ENCODE peak calls at places on chromosomes 6 and 20, in five cellular contexts. X, Y, E, L and U are unnamed samples.

GRCh38 chr6:10618409-10618808 is 76.0 kb downstream of the C6orf52 start:
- DNase-seq in X (no peak), E (no peak), L (no peak), Y (no peak), U (no peak)

GRCh38 chr6:90274481-90275030 is 22.1 kb downstream of the BACH2 start:
- DNase-seq in L (no peak), E (no peak), X (no peak), Y (no peak), U (no peak)

GRCh38 chr20:38180781-38181180 is 15.7 kb upstream of the TGM2 start:
- DNase-seq in E (no peak), X (no peak), L (no peak), Y (no peak), U (no peak)

GRCh38 chr6:159109391-159109790 is 59.8 kb upstream of the FNDC1 start:
- DNase-seq in Y (no peak), X (no peak), L (peak), E (no peak), U (no peak)

GRCh38 chr6:98335594-98335993 is 498.8 kb upstream of the POU3F2 start:
- DNase-seq in X (no peak), L (no peak), E (no peak), Y (no peak), U (no peak)

GRCh38 chr6:116210750-116211425 is 43.0 kb downstream of the TSPYL4 start:
- DNase-seq in L (no peak), Y (no peak), E (peak), X (no peak), U (no peak)

GRCh38 chr20:57458400-57459160 is 66.4 kb downstream of the CTCFL start:
- DNase-seq in X (no peak), L (peak), E (peak), Y (no peak), U (no peak)

GRCh38 chr6:14120556-14120955 is 3.0 kb downstream of the CD83 start:
- DNase-seq in L (no peak), X (no peak), Y (no peak), E (no peak), U (no peak)

GRCh38 chr6:156852858-156853216 is 75.7 kb downstream of the ARID1B start:
- DNase-seq in E (no peak), X (no peak), L (no peak), Y (no peak), U (peak)

GRCh38 chr20:46594725-46595124 is 44.3 kb upstream of the OCSTAMP start:
- DNase-seq in L (no peak), E (no peak), X (no peak), Y (no peak), U (no peak)

GRCh38 chr6:44051516-44051915 is 75.7 kb downstream of the MRPL14 start:
- DNase-seq in X (no peak), E (peak), Y (peak), L (no peak), U (peak)

GRCh38 chr6:82057846-82058554 is 189.5 kb downstream of the IBTK start:
- DNase-seq in L (no peak), E (peak), Y (no peak), X (no peak), U (peak)

GRCh38 chr6:68572975-68573374 is 62.1 kb upstream of the ADGRB3 start:
- DNase-seq in X (no peak), Y (no peak), L (no peak), E (no peak), U (no peak)

GRCh38 chr6:36489426-36489825 is 46.6 kb downstream of the KCTD20 start:
- DNase-seq in X (no peak), L (no peak), Y (no peak), E (no peak), U (no peak)

GRCh38 chr6:82066196-82066595 is 181.3 kb downstream of the IBTK start:
- DNase-seq in Y (no peak), E (no peak), L (no peak), X (no peak), U (no peak)

GRCh38 chr6:72621243-72622093 is at the start of gene KCNQ5:
- DNase-seq in X (peak), E (peak), L (no peak), Y (peak), U (no peak)

GRCh38 chr6:33344771-33345697 is 27.5 kb upstream of the ZBTB22 start:
- DNase-seq in Y (peak), E (peak), L (peak), X (peak), U (no peak)

GRCh38 chr6:69719602-69720193 is 77.1 kb downstream of the LMBRD1 start:
- DNase-seq in X (no peak), L (no peak), Y (no peak), E (peak), U (peak)

GRCh38 chr6:30062471-30063178 is 1.6 kb downstream of the POLR1H start:
- DNase-seq in E (no peak), X (no peak), L (no peak), Y (no peak), U (no peak)
- H3K4me3 ChIP-seq in E (peak), X (peak), L (peak), Y (peak), U (peak)

GRCh38 chr20:58676161-58676560 is 16.4 kb upstream of the NPEPL1 start:
- DNase-seq in E (no peak), X (no peak), L (no peak), Y (no peak), U (no peak)

GRCh38 chr20:58673119-58673518 is 19.5 kb upstream of the NPEPL1 start:
- DNase-seq in E (no peak), Y (no peak), L (no peak), X (no peak), U (no peak)

GRCh38 chr20:58675641-58676040 is 17.0 kb upstream of the NPEPL1 start:
- DNase-seq in E (no peak), X (no peak), Y (no peak), L (no peak), U (no peak)

GRCh38 chr20:58677205-58677604 is 15.4 kb upstream of the NPEPL1 start:
- DNase-seq in L (no peak), Y (no peak), X (no peak), E (no peak), U (no peak)

DNA sequence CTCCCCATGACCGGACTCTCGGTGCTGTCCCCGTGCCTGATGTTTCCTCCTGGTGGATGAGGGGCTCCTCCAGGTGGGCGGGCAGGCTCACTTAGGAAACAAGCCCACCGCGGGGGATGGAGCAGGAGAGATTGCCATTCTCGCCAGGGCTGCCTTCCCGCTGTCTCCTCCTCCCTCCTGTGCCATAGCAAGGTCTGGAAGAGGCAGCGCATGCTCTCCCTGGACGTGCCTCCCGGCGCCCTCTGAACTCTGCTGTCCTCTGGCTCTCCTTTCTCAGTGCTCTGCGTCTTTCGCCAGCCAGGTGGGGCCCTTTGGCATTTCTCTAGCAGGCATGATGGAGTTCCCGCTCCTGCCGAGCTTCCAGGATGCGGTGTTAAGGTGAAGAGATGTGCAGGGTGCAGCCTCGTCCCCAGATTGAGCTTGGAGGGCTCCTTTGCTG is 17.4 kb upstream of the NPEPL1 start:
- DNase-seq in L (no peak), Y (no peak), E (no peak), X (no peak), U (no peak)
- TF ChIP-seq CTCF in L (no peak), Y (no peak), E (no peak), X (no peak), U (no peak)

GRCh38 chr20:32810941-32811340 is 8.8 kb upstream of the MAPRE1 start:
- DNase-seq in E (no peak), Y (no peak), X (no peak), L (no peak), U (no peak)

GRCh38 chr20:32806356-32806755 is 13.4 kb upstream of the MAPRE1 start:
- DNase-seq in L (no peak), E (no peak), X (no peak), Y (no peak), U (no peak)

GRCh38 chr20:32807706-32808105 is 12.0 kb upstream of the MAPRE1 start:
- DNase-seq in Y (no peak), L (no peak), E (no peak), X (no peak), U (no peak)

GRCh38 chr20:32809907-32810306 is 9.8 kb upstream of the MAPRE1 start:
- DNase-seq in X (no peak), L (no peak), E (no peak), Y (no peak), U (no peak)

DNA sequence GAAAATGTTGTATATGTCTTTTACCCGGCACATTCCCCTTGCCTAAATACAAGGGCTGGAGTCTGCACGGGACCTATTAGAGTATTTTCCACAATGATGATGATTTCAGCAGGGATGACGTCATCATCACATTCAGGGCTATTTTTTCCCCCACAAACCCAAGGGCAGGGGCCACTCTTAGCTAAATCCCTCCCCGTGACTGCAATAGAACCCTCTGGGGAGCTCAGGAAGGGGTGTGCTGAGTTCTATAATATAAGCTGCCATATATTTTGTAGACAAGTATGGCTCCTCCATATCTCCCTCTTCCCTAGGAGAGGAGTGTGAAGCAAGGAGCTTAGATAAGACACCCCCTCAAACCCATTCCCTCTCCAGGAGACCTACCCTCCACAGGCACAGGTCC is 11.3 kb upstream of the MAPRE1 start:
- DNase-seq in L (no peak), X (no peak), E (peak), Y (no peak), U (no peak)
- H3K4me3 ChIP-seq in L (no peak), X (no peak), E (no peak), Y (no peak), U (no peak)

GRCh38 chr6:75863784-75864183 is 114.7 kb downstream of the MYO6 start:
- DNase-seq in E (no peak), X (no peak), Y (no peak), L (no peak), U (no peak)
- TF ChIP-seq CTCF in E (no peak), X (no peak), Y (no peak), L (no peak), U (no peak)

GRCh38 chr6:4791174-4791573 is 15.0 kb downstream of the CDYL start:
- DNase-seq in E (no peak), X (no peak), Y (no peak), L (no peak), U (no peak)

GRCh38 chr6:4788482-4788881 is 12.3 kb downstream of the CDYL start:
- DNase-seq in E (no peak), Y (no peak), X (no peak), L (no peak), U (no peak)

GRCh38 chr6:4790158-4790899 is 14.1 kb downstream of the CDYL start:
- DNase-seq in L (no peak), X (no peak), Y (no peak), E (no peak), U (no peak)

GRCh38 chr6:4788953-4789584 is 12.9 kb downstream of the CDYL start:
- DNase-seq in Y (no peak), L (no peak), X (no peak), E (no peak), U (no peak)

GRCh38 chr6:4786936-4787504 is 10.8 kb downstream of the CDYL start:
- DNase-seq in Y (no peak), X (no peak), L (no peak), E (no peak), U (no peak)
- H3K4me3 ChIP-seq in Y (no peak), X (no peak), L (no peak), E (no peak), U (no peak)

GRCh38 chr20:60316759-60317158 is 358.5 kb downstream of the CDH26 start:
- DNase-seq in Y (no peak), L (no peak), E (no peak), X (no peak), U (no peak)
- TF ChIP-seq CTCF in Y (no peak), L (no peak), E (no peak), X (no peak), U (no peak)

DNA sequence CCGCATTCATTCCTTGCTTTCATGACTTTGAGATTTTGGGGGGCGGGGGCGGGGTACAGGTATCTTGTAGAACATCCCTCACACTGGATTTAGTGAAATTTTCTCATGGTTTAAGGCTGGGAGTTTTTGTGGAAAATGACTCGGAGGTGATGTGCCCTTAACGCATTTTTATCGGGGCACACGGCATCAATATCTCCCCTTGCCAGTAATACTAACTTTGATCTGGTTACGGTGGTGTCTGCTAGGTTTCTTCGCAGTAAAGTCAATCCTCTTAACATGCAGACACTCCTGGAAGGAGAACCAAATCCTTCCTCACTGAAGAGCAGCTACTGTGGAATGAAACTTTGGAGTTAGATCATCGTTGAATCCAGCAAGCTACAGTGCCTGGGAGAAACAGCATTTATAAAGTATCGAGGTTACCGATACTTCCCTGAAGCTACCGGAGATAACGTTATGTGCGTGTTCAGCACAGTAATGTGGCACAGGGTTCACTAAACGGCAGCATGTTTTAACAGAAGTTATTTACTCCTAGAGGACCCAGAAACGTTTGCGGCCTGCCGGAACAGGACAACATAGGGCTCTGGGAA is 1.2 kb upstream of the DYNLRB1 start:
- DNase-seq in L (no peak), E (no peak), X (no peak), Y (no peak), U (no peak)
- H3K4me3 ChIP-seq in L (peak), E (peak), X (peak), Y (peak), U (peak)

DNA sequence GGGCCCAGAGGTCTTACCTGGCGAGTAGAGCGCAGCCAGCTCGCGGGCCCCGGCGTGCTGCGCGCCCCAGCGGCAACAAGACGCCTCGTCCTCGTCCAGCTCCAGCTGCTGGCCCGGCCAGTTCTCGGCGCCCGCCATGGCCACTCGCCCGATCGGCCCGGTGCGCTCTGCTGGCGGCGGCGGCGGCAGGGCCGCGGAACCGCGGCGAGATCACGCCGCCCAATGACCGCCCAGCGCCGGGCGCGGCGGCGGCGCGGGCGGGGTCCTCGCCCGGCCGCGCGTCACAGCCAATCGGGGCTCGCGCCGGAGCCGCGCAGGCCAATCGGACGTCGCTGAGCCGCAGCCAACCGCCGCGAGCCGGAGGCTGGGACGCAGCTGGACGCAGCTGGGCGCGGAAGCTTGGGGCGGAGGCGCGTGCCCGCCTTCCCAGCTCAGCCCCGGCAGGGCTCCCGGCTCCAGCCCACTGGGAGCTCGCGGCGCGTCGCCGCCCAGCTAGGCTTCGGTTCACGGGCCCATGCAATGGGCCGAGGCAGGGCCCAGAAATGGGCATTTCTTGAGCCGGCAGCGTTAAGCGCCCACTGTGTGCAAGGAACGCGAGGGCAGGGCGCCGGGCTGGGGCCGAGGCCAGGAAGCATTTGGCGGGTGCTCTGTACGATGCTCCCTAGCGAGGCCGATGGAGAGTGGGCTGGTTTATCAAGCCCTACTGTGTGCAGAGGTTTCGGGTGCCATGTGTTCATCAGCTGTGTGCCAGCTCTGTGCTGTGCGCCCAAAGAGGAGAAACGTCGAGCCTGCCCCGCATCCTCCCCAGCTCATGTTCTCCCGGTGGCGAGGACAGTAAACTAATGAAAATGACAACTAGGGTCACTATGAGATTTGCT is at the start of gene PEDS1:
- DNase-seq in L (peak), X (peak), E (peak), Y (peak), U (peak)
- TF ChIP-seq CTCF in L (no peak), X (no peak), E (no peak), Y (no peak), U (no peak)

GRCh38 chr20:63653974-63654680 is 903 bp upstream of the STMN3 start:
- DNase-seq in L (no peak), E (no peak), Y (no peak), X (no peak), U (no peak)
- H3K4me3 ChIP-seq in L (peak), E (peak), Y (peak), X (no peak), U (peak)

GRCh38 chr20:40471261-40471629 is 217.8 kb downstream of the MAFB start:
- DNase-seq in E (no peak), X (no peak), Y (no peak), L (no peak), U (no peak)
- TF ChIP-seq CTCF in E (no peak), X (no peak), Y (no peak), L (no peak), U (no peak)